ENCODE peak calls at places on chromosome 6, in five cellular contexts. W is Kasumi-1, I is H7, O is astrocyte of the spinal cord, C is non-pigmented ciliary epithelial cell. Z is an unnamed sample.

GRCh38 chr6:36323062-36323461 is 13.6 kb downstream of the BNIP5 start:
- DNase-seq in O (no peak), W (no peak), C (no peak), I (peak; percentile 71), Z (no peak)

GRCh38 chr6:41634657-41635056 is 3.6 kb upstream of the MDFI start:
- DNase-seq in I (peak; percentile 65), C (no peak), W (peak; percentile 35), O (peak; percentile 55), Z (no peak)

GRCh38 chr6:75693534-75693933 is 55.5 kb upstream of the MYO6 start:
- DNase-seq in O (peak; percentile 26), C (peak; percentile 9), W (peak; percentile 12), I (no peak), Z (no peak)

GRCh38 chr6:108302371-108302770 is 7.5 kb downstream of the AFG1L start:
- DNase-seq in C (no peak), I (no peak), W (no peak), O (no peak), Z (no peak)

GRCh38 chr6:15254074-15254975 is 8.5 kb downstream of the JARID2 start:
- DNase-seq in O (no peak), I (peak; percentile 45), C (no peak), W (peak; percentile 52), Z (no peak)

GRCh38 chr6:158586652-158587051 is 26.8 kb downstream of the TMEM181 start:
- DNase-seq in I (no peak), C (no peak), W (no peak), O (no peak), Z (no peak)

GRCh38 chr6:97021194-97021593 is 96.7 kb downstream of the KLHL32 start:
- DNase-seq in C (no peak), I (no peak), O (no peak), W (no peak), Z (no peak)

GRCh38 chr6:41548841-41549642 is 2.9 kb downstream of the FOXP4 start:
- DNase-seq in O (no peak), C (no peak), W (no peak), I (peak; percentile 62), Z (no peak)

GRCh38 chr6:158568549-158568948 is 8.7 kb downstream of the TMEM181 start:
- DNase-seq in W (no peak), C (no peak), I (peak; percentile 71), O (no peak), Z (no peak)

GRCh38 chr6:43124481-43124880 is 46.6 kb upstream of the SRF start:
- DNase-seq in I (no peak), C (no peak), W (no peak), O (no peak), Z (no peak)

GRCh38 chr6:15207923-15208322 is 37.9 kb upstream of the JARID2 start:
- DNase-seq in C (no peak), I (peak; percentile 77), W (no peak), O (peak; percentile 43), Z (no peak)

GRCh38 chr6:63675138-63675537 is 39.5 kb downstream of the PHF3 start:
- DNase-seq in C (no peak), W (no peak), I (no peak), O (no peak), Z (no peak)

GRCh38 chr6:126886106-126886505 is 232.4 kb upstream of the RSPO3 start:
- DNase-seq in W (no peak), I (no peak), C (peak; percentile 1), O (peak; percentile 13), Z (no peak)

GRCh38 chr6:37502703-37503485 is 3.2 kb upstream of the CCDC167 start:
- DNase-seq in C (no peak), W (no peak), O (no peak), I (no peak), Z (no peak)

GRCh38 chr6:156595481-156595880 is 181.7 kb upstream of the ARID1B start:
- DNase-seq in C (no peak), I (no peak), O (peak; percentile 43), W (no peak), Z (no peak)

GRCh38 chr6:19311786-19312185 is 525.4 kb upstream of the ID4 start:
- DNase-seq in I (no peak), O (peak; percentile 30), W (no peak), C (no peak), Z (no peak)

GRCh38 chr6:82006027-82006738 is 241.4 kb downstream of the IBTK start:
- DNase-seq in I (no peak), W (peak; percentile 50), O (peak; percentile 62), C (no peak), Z (no peak)

GRCh38 chr6:46888031-46888430 is 33.7 kb downstream of the ADGRF5 start:
- DNase-seq in C (peak; percentile 31), W (no peak), O (peak; percentile 11), I (no peak), Z (no peak)

GRCh38 chr6:3231213-3232016 is 4.0 kb upstream of the TUBB2B start:
- DNase-seq in O (peak; percentile 78), W (no peak), I (peak; percentile 86), C (no peak), Z (no peak)

GRCh38 chr6:28794175-28795002 is 129.4 kb downstream of the TRIM27 start:
- DNase-seq in C (peak; percentile 15), W (no peak), O (peak; percentile 29), I (no peak), Z (no peak)